ENCODE peak calls at places on chromosomes 3 and 15, in six cellular contexts. G, J, M, Y, U and C are unnamed samples.
A peak's percentile ranks its signal among the peaks of the same experiment; 100 is the strongest.

GRCh38 chr15:78996876-78997275 is 52.0 kb upstream of the CTSH start:
- DNase-seq in G (no peak), J (no peak), M (no peak), Y (no peak), U (no peak), C (no peak)

GRCh38 chr3:125367403-125368230 is 7.5 kb downstream of the ZNF148 start:
- DNase-seq in G (peak; percentile 55), J (no peak), M (no peak), Y (no peak), U (peak; percentile 45), C (no peak)

GRCh38 chr15:60383008-60383694 is 14.6 kb downstream of the ANXA2 start:
- DNase-seq in G (no peak), J (no peak), M (no peak), Y (no peak), U (no peak), C (no peak)

GRCh38 chr3:125967156-125967555 is 1.8 kb upstream of the ROPN1B start:
- DNase-seq in G (no peak), J (no peak), M (no peak), Y (no peak), U (no peak), C (peak; percentile 86)

GRCh38 chr3:42276419-42277132 is 10.6 kb upstream of the CCK start:
- DNase-seq in G (no peak), J (no peak), M (no peak), Y (no peak), U (no peak), C (no peak)

GRCh38 chr3:68306571-68306970 is 625.8 kb downstream of the TAFA4 start:
- DNase-seq in G (peak; percentile 1), J (no peak), M (no peak), Y (no peak), U (no peak), C (peak; percentile 14)

GRCh38 chr3:100563228-100563627 is 46.2 kb upstream of the ADGRG7 start:
- DNase-seq in G (no peak), J (no peak), M (no peak), Y (no peak), U (no peak), C (no peak)

GRCh38 chr3:62343755-62344154 is 29.6 kb downstream of the FEZF2 start:
- DNase-seq in G (no peak), J (no peak), M (no peak), Y (no peak), U (no peak), C (no peak)

GRCh38 chr3:66442254-66443249 is 58.3 kb downstream of the LRIG1 start:
- DNase-seq in G (peak; percentile 84), J (peak; percentile 81), M (no peak), Y (no peak), U (peak; percentile 93), C (peak; percentile 82)

GRCh38 chr3:37093481-37093880 is 80.9 kb downstream of the LRRFIP2 start:
- DNase-seq in G (no peak), J (no peak), M (no peak), Y (no peak), U (peak; percentile 29), C (no peak)

GRCh38 chr15:93044301-93045190 is 44.5 kb downstream of the RGMA start:
- DNase-seq in G (no peak), J (no peak), M (no peak), Y (peak; percentile 76), U (no peak), C (no peak)

GRCh38 chr15:54119056-54119455 is 140.8 kb downstream of the UNC13C start:
- DNase-seq in G (no peak), J (no peak), M (no peak), Y (no peak), U (no peak), C (no peak)

GRCh38 chr3:127751163-127751621 is 71.1 kb downstream of the MGLL start:
- DNase-seq in G (peak; percentile 41), J (no peak), M (no peak), Y (no peak), U (peak; percentile 32), C (no peak)

GRCh38 chr3:17469520-17469919 is 272.9 kb downstream of the TBC1D5 start:
- DNase-seq in G (no peak), J (no peak), M (no peak), Y (no peak), U (no peak), C (no peak)

DNA sequence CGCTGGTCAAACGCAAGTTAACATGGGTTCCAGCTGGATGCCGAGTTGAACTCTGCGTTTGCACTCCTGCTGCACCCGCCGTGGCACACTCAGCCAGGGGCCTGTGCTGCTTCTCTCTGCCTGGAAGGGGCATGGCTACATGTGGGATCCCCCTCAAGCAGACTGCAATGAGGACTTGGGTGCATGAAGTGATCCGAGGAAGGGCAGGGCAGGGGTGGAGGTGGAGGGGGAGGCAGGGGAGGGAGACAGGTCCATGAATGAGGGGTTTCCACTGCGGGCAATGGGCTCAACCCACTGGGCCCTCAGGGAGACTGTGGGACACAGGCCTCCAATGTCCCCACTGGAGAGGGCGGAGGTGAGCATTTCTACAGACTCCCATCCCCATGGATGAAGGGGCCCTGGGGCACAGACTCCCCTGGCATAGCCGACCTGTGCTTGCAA is 141.6 kb upstream of the MEF2A start:
- DNase-seq in G (no peak), J (no peak), M (no peak), Y (peak; percentile 72), U (no peak), C (no peak)
- H3K4me3 ChIP-seq in G (no peak overlapping the region), J (no peak overlapping the region), M (no peak overlapping the region), Y (no peak overlapping the region), U (no peak overlapping the region), C (no peak overlapping the region)

GRCh38 chr3:143119974-143120715 is 574 bp downstream of the CHST2 start:
- DNase-seq in G (peak; percentile 49), J (peak; percentile 29), M (no peak), Y (peak; percentile 81), U (no peak), C (no peak)

GRCh38 chr3:143120716-143121239 is 1.2 kb downstream of the CHST2 start:
- DNase-seq in G (peak; percentile 41), J (no peak), M (no peak), Y (no peak), U (peak; percentile 26), C (no peak)

GRCh38 chr3:143122608-143123352 is 3.2 kb downstream of the CHST2 start:
- DNase-seq in G (no peak), J (no peak), M (no peak), Y (no peak), U (no peak), C (no peak)

GRCh38 chr3:143122089-143122430 is 2.5 kb downstream of the CHST2 start:
- DNase-seq in G (no peak), J (no peak), M (no peak), Y (no peak), U (no peak), C (no peak)

GRCh38 chr3:143121240-143122088 is 1.9 kb downstream of the CHST2 start:
- DNase-seq in G (peak; percentile 83), J (peak; percentile 52), M (no peak), Y (no peak), U (peak; percentile 55), C (no peak)
- TF ChIP-seq CTCF in G (peak; percentile 68), J (peak; percentile 45), M (peak; percentile 49), Y (no peak), U (peak; percentile 64), C (no peak)

GRCh38 chr3:19539488-19540395 is 391.4 kb downstream of the KCNH8 start:
- DNase-seq in G (no peak), J (no peak), M (no peak), Y (no peak), U (no peak), C (no peak)
- H3K4me3 ChIP-seq in G (no peak overlapping the region), J (no peak overlapping the region), M (no peak overlapping the region), Y (no peak overlapping the region), U (no peak overlapping the region), C (no peak overlapping the region)

GRCh38 chr3:172332256-172333041 is 115.8 kb downstream of the GHSR start:
- DNase-seq in G (peak; percentile 72), J (peak; percentile 63), M (no peak), Y (no peak), U (peak; percentile 61), C (no peak)
- TF ChIP-seq CTCF in G (peak; percentile 92), J (peak; percentile 94), M (peak; percentile 96), Y (peak; percentile 82), U (peak; percentile 80), C (peak; percentile 96)

GRCh38 chr3:32102289-32102688 is 4.1 kb upstream of the GPD1L start:
- DNase-seq in G (no peak), J (no peak), M (no peak), Y (no peak), U (no peak), C (no peak)

GRCh38 chr3:32104492-32104891 is 1.9 kb upstream of the GPD1L start:
- DNase-seq in G (no peak), J (no peak), M (no peak), Y (no peak), U (peak; percentile 27), C (peak; percentile 46)

GRCh38 chr3:32106929-32107362 is 526 bp downstream of the GPD1L start:
- DNase-seq in G (peak; percentile 19), J (peak; percentile 34), M (no peak), Y (no peak), U (no peak), C (no peak)

GRCh38 chr3:32106132-32106928 is at the start of gene GPD1L:
- DNase-seq in G (peak; percentile 91), J (peak; percentile 96), M (peak; percentile 90), Y (peak; percentile 95), U (peak; percentile 88), C (peak; percentile 74)

GRCh38 chr3:32105291-32106131 is 909 bp upstream of the GPD1L start:
- DNase-seq in G (peak; percentile 68), J (no peak), M (no peak), Y (peak; percentile 21), U (peak; percentile 10), C (no peak)
- H3K4me3 ChIP-seq in G (no peak overlapping the region), J (no peak overlapping the region), M (peak overlapping the region; percentile 85), Y (no peak overlapping the region), U (no peak overlapping the region), C (no peak overlapping the region)

DNA sequence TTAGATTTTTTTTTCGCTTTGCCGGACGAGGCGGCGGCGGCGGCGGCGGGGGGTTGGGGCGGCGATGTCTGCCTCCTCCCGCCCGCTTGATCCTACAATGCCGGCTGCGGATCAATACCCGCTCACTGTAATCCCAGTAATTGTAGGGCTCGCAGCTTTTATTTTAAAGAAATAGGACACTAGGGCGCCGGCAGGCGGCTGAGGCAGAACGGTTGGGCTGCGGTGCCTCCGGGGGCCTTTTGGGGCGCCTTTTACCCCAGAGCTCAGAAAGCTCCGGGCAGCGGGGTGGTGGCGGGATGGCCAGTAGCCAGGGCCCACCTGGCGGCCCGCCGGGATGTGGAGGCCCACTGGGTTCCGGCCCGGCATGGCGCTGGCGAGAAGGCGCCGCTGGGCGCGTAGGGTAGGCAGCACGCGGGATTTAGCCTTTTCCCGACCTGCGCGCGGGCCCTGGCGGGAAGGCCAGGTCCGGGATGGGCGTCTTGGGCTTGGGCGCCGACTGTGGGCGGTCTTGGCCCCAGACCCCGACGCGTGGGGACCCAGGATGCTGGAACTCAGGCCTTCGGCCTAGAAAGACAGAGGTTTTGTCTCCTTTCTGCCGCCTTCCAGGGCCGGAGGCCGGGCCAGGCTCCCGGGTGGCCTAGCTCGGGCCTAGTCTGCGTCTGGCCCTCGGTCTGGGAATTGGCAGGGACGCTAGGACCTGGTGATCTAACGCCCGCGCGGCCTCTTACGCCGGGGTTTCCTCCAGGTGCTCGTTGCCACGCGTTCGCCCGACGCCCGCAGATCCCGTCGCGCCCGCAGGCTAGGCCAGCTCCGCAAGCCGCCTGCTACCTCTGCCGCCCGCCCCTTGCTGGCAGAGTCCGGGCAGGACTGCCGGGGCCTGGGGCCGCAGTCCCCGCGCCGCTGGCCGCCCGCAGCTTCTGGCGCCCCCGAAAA is 15.5 kb upstream of the ONECUT1 start:
- DNase-seq in G (no peak), J (no peak), M (no peak), Y (no peak), U (no peak), C (no peak)
- TF ChIP-seq CTCF in G (peak; percentile 11), J (peak; percentile 10), M (no peak), Y (no peak), U (no peak), C (no peak)